ENCODE peak calls at places on chromosome 15, in six cellular contexts. I, D, A, E, W and O are unnamed samples.

GRCh38 chr15:39133201-39133600 is 447.7 kb upstream of the THBS1 start:
- DNase-seq in W (no peak), I (no peak), E (no peak), A (no peak), D (no peak), O (no peak)

GRCh38 chr15:83565553-83566159 is 88.3 kb upstream of the ADAMTSL3 start:
- DNase-seq in A (peak; percentile 25), W (no peak), E (no peak), D (peak; percentile 25), I (peak; percentile 31), O (peak; percentile 37)

GRCh38 chr15:43204016-43204901 is 16.6 kb downstream of the EPB42 start:
- DNase-seq in D (peak; percentile 53), W (peak; percentile 44), E (no peak), I (peak; percentile 63), A (peak; percentile 70), O (peak; percentile 36)

GRCh38 chr15:56838085-56838484 is 80.4 kb upstream of the TCF12 start:
- DNase-seq in W (no peak), I (no peak), E (no peak), D (no peak), A (no peak), O (no peak)

GRCh38 chr15:49865925-49866757 is 245.3 kb downstream of the DTWD1 start:
- DNase-seq in A (no peak), I (no peak), E (no peak), D (no peak), W (no peak), O (no peak)

GRCh38 chr15:66780172-66780972 is 78.3 kb downstream of the SMAD6 start:
- DNase-seq in W (no peak), E (no peak), A (no peak), D (no peak), I (no peak), O (no peak)

GRCh38 chr15:54559405-54560064 is 581.3 kb downstream of the UNC13C start:
- DNase-seq in I (no peak), A (no peak), D (no peak), E (no peak), W (no peak), O (no peak)

GRCh38 chr15:56804279-56804678 is 71.0 kb upstream of the ZNF280D start:
- DNase-seq in E (no peak), W (no peak), A (no peak), I (no peak), D (no peak), O (no peak)

GRCh38 chr15:80160570-80161156 is 7.9 kb downstream of the FAH start:
- DNase-seq in W (no peak), E (peak; percentile 39), A (no peak), I (peak; percentile 34), D (peak; percentile 87), O (no peak)

GRCh38 chr15:70140543-70141375 is 43.0 kb upstream of the TLE3 start:
- DNase-seq in I (no peak), D (peak; percentile 94), E (no peak), W (peak; percentile 64), A (no peak), O (no peak)

GRCh38 chr15:73922186-73923151 is 3.8 kb upstream of the LOXL1 start:
- DNase-seq in W (no peak), E (no peak), A (no peak), I (no peak), D (no peak), O (no peak)

GRCh38 chr15:92884813-92885461 is 15.2 kb upstream of the CHD2 start:
- DNase-seq in D (no peak), I (no peak), A (no peak), E (no peak), W (no peak), O (no peak)
- TF ChIP-seq JUND in D (no peak), I (no peak), A (no peak), E (no peak), W (no peak), O (no peak)

GRCh38 chr15:59296181-59296617 is 76.5 kb downstream of the MYO1E start:
- DNase-seq in W (no peak), I (no peak), E (no peak), D (no peak), A (no peak), O (no peak)
- H3K4me1 ChIP-seq in W (peaks cover 4% of the 10 kb centered on the region), I (no peaks in the 10 kb centered on the region), E (peaks cover 73% of the 10 kb centered on the region), D (peaks cover 23% of the 10 kb centered on the region), A (peaks cover 60% of the 10 kb centered on the region), O (peaks cover 71% of the 10 kb centered on the region)

GRCh38 chr15:63842626-63843025 is 8.9 kb upstream of the HERC1 start:
- DNase-seq in D (no peak), I (no peak), W (no peak), A (no peak), E (no peak), O (no peak)

GRCh38 chr15:63848881-63849551 is 15.3 kb upstream of the HERC1 start:
- DNase-seq in E (no peak), A (no peak), I (no peak), D (no peak), W (no peak), O (no peak)

GRCh38 chr15:63839717-63840116 is 6.0 kb upstream of the HERC1 start:
- DNase-seq in W (no peak), D (no peak), A (no peak), E (no peak), I (no peak), O (no peak)

GRCh38 chr15:63846022-63846544 is 12.3 kb upstream of the HERC1 start:
- DNase-seq in E (no peak), I (no peak), W (no peak), A (no peak), D (no peak), O (no peak)

GRCh38 chr15:63843901-63844317 is 10.2 kb upstream of the HERC1 start:
- DNase-seq in W (no peak), D (no peak), E (no peak), I (no peak), A (no peak), O (no peak)
- TF ChIP-seq JUND in W (no peak), D (no peak), E (no peak), I (no peak), A (no peak), O (no peak)

GRCh38 chr15:101181349-101181748 is 70.5 kb downstream of the CHSY1 start:
- DNase-seq in A (no peak), W (no peak), E (no peak), I (no peak), D (no peak), O (no peak)

GRCh38 chr15:101183226-101183925 is 68.5 kb downstream of the CHSY1 start:
- DNase-seq in A (no peak), E (no peak), I (no peak), W (no peak), D (no peak), O (no peak)

GRCh38 chr15:101180620-101181307 is 71.1 kb downstream of the CHSY1 start:
- DNase-seq in E (no peak), D (no peak), W (no peak), I (no peak), A (no peak), O (no peak)

GRCh38 chr15:101183926-101184305 is 67.9 kb downstream of the CHSY1 start:
- DNase-seq in E (no peak), D (no peak), W (no peak), A (no peak), I (no peak), O (no peak)

GRCh38 chr15:101182215-101182614 is 69.6 kb downstream of the CHSY1 start:
- DNase-seq in D (no peak), E (no peak), W (no peak), A (no peak), I (no peak), O (no peak)
- H3K4me1 ChIP-seq in D (peaks cover 3% of the 10 kb centered on the region), E (no peaks in the 10 kb centered on the region), W (peaks cover 4% of the 10 kb centered on the region), A (peaks cover 9% of the 10 kb centered on the region), I (peaks cover 3% of the 10 kb centered on the region), O (no peaks in the 10 kb centered on the region)